ENCODE peak calls at places on chromosomes 2 and 18, in nine cellular contexts. D, M, T, F, E, H, K, W and Y are unnamed samples.

GRCh38 chr2:24117902-24118301 is 5.2 kb downstream of the PFN4 start:
- DNase-seq in D (no peak), M (no peak), T (no peak), F (no peak), E (no peak), H (no peak), K (no peak), W (peak; percentile 42), Y (no peak)

GRCh38 chr2:237438082-237438925 is 24.3 kb upstream of the COL6A3 start:
- DNase-seq in D (peak; percentile 74), M (no peak), T (no peak), F (no peak), E (no peak), H (no peak), K (no peak), W (peak; percentile 23), Y (peak; percentile 58)

GRCh38 chr2:120772261-120772660 is 36.6 kb downstream of the GLI2 start:
- DNase-seq in D (no peak), M (no peak), T (no peak), F (peak; percentile 15), E (no peak), H (no peak), K (no peak), W (no peak), Y (no peak)

GRCh38 chr2:62692225-62692624 is 13.3 kb upstream of the EHBP1 start:
- DNase-seq in D (no peak), M (no peak), T (no peak), F (no peak), E (no peak), H (no peak), K (no peak), W (no peak), Y (no peak)

GRCh38 chr2:118940486-118941120 is 1.4 kb upstream of the MARCO start:
- DNase-seq in D (no peak), M (no peak), T (no peak), F (peak; percentile 52), E (peak; percentile 74), H (no peak), K (peak; percentile 62), W (no peak), Y (no peak)

GRCh38 chr2:102504833-102505232 is 31.8 kb downstream of the SLC9A4 start:
- DNase-seq in D (no peak), M (no peak), T (no peak), F (no peak), E (no peak), H (no peak), K (no peak), W (no peak), Y (no peak)

GRCh38 chr18:8724452-8724851 is 19.1 kb downstream of the MTCL1 start:
- DNase-seq in D (no peak), M (no peak), T (no peak), F (no peak), E (no peak), H (no peak), K (no peak), W (no peak), Y (no peak)

GRCh38 chr18:31719363-31720006 is 35.1 kb upstream of the B4GALT6 start:
- DNase-seq in D (no peak), M (no peak), T (no peak), F (no peak), E (no peak), H (no peak), K (no peak), W (no peak), Y (no peak)

GRCh38 chr18:48199399-48199798 is 209.8 kb downstream of the ZBTB7C start:
- DNase-seq in D (no peak), M (no peak), T (no peak), F (no peak), E (no peak), H (no peak), K (no peak), W (no peak), Y (no peak)

GRCh38 chr18:57819671-57820460 is 16.8 kb upstream of the ATP8B1 start:
- DNase-seq in D (peak; percentile 84), M (peak; percentile 93), T (peak; percentile 45), F (peak; percentile 62), E (peak; percentile 69), H (no peak), K (peak; percentile 86), W (no peak), Y (peak; percentile 67)

GRCh38 chr2:158997037-158997785 is 28.8 kb downstream of the TANC1 start:
- DNase-seq in D (no peak), M (no peak), T (no peak), F (no peak), E (no peak), H (no peak), K (no peak), W (no peak), Y (no peak)

GRCh38 chr2:200728630-200729029 is 83.1 kb upstream of the BZW1 start:
- DNase-seq in D (no peak), M (no peak), T (no peak), F (peak; percentile 54), E (no peak), H (no peak), K (no peak), W (no peak), Y (no peak)

GRCh38 chr2:11542275-11542819 is 8.5 kb downstream of the GREB1 start:
- DNase-seq in D (no peak), M (no peak), T (no peak), F (no peak), E (no peak), H (no peak), K (no peak), W (no peak), Y (no peak)

GRCh38 chr2:2328847-2329246 is 2.2 kb downstream of the MYT1L start:
- DNase-seq in D (peak; percentile 37), M (peak; percentile 26), T (peak; percentile 79), F (no peak), E (no peak), H (no peak), K (no peak), W (peak; percentile 64), Y (no peak)

GRCh38 chr18:35441857-35442595 is 55.7 kb downstream of the INO80C start:
- DNase-seq in D (no peak), M (no peak), T (no peak), F (no peak), E (no peak), H (no peak), K (no peak), W (no peak), Y (no peak)

GRCh38 chr2:127621981-127622431 is 23.9 kb upstream of the GPR17 start:
- DNase-seq in D (no peak), M (no peak), T (no peak), F (no peak), E (peak; percentile 34), H (peak; percentile 36), K (peak; percentile 12), W (no peak), Y (no peak)

GRCh38 chr2:197604117-197604516 is 71.3 kb downstream of the RFTN2 start:
- DNase-seq in D (no peak), M (no peak), T (no peak), F (no peak), E (no peak), H (no peak), K (no peak), W (no peak), Y (no peak)
- H3K4me3 ChIP-seq in D (no peak overlapping the region), M (no peak overlapping the region), T (no peak overlapping the region), F (no peak overlapping the region), E (no peak overlapping the region), H (no peak overlapping the region), K (no peak overlapping the region), W (no peak overlapping the region), Y (no peak overlapping the region)

GRCh38 chr2:39522518-39522877 is 85.4 kb upstream of the MAP4K3 start:
- DNase-seq in D (no peak), M (no peak), T (no peak), F (no peak), E (no peak), H (no peak), K (no peak), W (no peak), Y (no peak)
- H3K27ac ChIP-seq in D (no peak overlapping the region), M (no peak overlapping the region), T (no peak overlapping the region), F (peak overlapping the region; percentile 87), E (no peak overlapping the region), H (no peak overlapping the region), K (no peak overlapping the region), W (no peak overlapping the region), Y (no peak overlapping the region)

DNA sequence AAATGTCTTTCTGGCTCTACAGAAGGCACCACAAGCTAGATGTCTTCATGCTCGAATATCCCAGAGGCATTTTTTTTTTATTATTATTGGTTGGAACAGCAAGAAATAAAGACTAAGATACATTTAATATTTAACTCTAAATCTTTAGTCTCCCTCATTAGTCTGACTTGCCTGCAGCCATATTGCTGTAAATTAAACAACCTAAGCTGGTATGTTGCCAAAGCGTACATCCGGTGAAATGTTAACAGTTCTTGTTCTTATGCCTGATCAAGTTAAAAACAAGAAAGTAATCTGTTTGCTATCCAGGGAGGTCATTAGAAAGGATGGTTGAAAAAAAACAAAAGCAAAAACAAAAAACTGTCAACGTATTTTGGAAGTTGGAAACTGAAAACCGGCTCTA is 125.9 kb upstream of the NABP1 start:
- DNase-seq in D (no peak), M (no peak), T (no peak), F (no peak), E (no peak), H (no peak), K (no peak), W (no peak), Y (no peak)
- H3K4me3 ChIP-seq in D (no peak overlapping the region), M (no peak overlapping the region), T (no peak overlapping the region), F (no peak overlapping the region), E (no peak overlapping the region), H (no peak overlapping the region), K (no peak overlapping the region), W (no peak overlapping the region), Y (peak overlapping the region; percentile 4)

GRCh38 chr2:176392125-176392704 is 123.0 kb downstream of the MTX2 start:
- DNase-seq in D (no peak), M (no peak), T (peak; percentile 27), F (no peak), E (no peak), H (no peak), K (no peak), W (peak; percentile 36), Y (no peak)

GRCh38 chr2:176392744-176393414 is 123.6 kb downstream of the MTX2 start:
- DNase-seq in D (no peak), M (peak; percentile 26), T (no peak), F (no peak), E (no peak), H (no peak), K (peak; percentile 47), W (peak; percentile 33), Y (no peak)

GRCh38 chr2:176388886-176389285 is 119.6 kb downstream of the MTX2 start:
- DNase-seq in D (no peak), M (no peak), T (no peak), F (no peak), E (no peak), H (no peak), K (no peak), W (peak; percentile 21), Y (no peak)

GRCh38 chr2:176390276-176390675 is 121.0 kb downstream of the MTX2 start:
- DNase-seq in D (no peak), M (no peak), T (no peak), F (no peak), E (no peak), H (no peak), K (no peak), W (peak; percentile 21), Y (no peak)

DNA sequence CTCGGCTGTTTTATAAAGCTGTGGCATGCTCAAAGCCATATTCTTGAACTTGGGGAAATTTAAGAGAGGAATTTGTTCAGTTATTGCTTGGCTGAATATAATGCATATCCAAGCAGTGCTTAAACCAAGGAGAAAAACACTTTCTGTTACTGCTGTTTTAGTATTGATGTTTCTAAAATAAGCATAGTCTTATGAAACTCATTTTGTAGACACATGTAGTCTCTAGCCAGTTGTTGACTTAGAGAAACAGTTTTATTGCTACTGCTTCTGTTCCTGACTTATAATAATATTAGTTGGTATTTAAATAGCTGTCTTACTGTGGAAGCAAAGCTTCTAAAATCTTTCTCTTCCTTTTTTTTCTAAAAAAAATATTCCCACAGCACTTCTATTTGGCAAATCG is 121.8 kb downstream of the MTX2 start:
- DNase-seq in D (no peak), M (no peak), T (no peak), F (no peak), E (no peak), H (no peak), K (no peak), W (peak; percentile 19), Y (no peak)
- H3K27ac ChIP-seq in D (no peak overlapping the region), M (no peak overlapping the region), T (no peak overlapping the region), F (no peak overlapping the region), E (no peak overlapping the region), H (no peak overlapping the region), K (no peak overlapping the region), W (no peak overlapping the region), Y (no peak overlapping the region)